ENCODE peak calls at places on chromosomes 12 and 14, in nine cellular contexts. V is astrocyte; K is heart left ventricle; X is stimulated activated CD4-positive, alpha-beta T cell treated with anti-CD3 and anti-CD28 coated beads, Interleukin-2, amount 100 ng/mL, for 48 hours; H is T-helper 9 cell; W is sciatic nerve; S is iPS-NIHi11; G is NCI-H748 treated with DMSO at 0.1 percent for 48 hours; Z is T follicular helper cell. T is an unnamed sample.

GRCh38 chr12:43102506-43103269 is 449.3 kb downstream of the ADAMTS20 start:
- DNase-seq in V (no peak), K (no peak), S (no peak), G (no peak), X (no peak), H (no peak), Z (no peak), W (no peak), T (no peak)

GRCh38 chr14:68611611-68612010 is 181.3 kb downstream of the ZFP36L1 start:
- DNase-seq in X (no peak), H (no peak), Z (no peak), W (no peak), S (no peak), G (no peak), K (no peak), V (no peak), T (no peak)

GRCh38 chr12:52205584-52206308 is 13.9 kb upstream of the KRT80 start:
- DNase-seq in X (no peak), Z (no peak), V (no peak), W (no peak), S (no peak), G (no peak), H (no peak), K (no peak), T (no peak)

GRCh38 chr12:124454735-124455134 is 112.7 kb downstream of the NCOR2 start:
- DNase-seq in K (no peak), G (no peak), V (peak), X (no peak), H (no peak), S (no peak), W (no peak), Z (no peak), T (no peak)

GRCh38 chr14:99230271-99231141 is 41.5 kb downstream of the BCL11B start:
- DNase-seq in V (no peak), K (no peak), H (peak), X (peak), Z (peak), W (no peak), S (peak), G (no peak), T (no peak)

GRCh38 chr12:43349863-43350262 is 202.1 kb downstream of the ADAMTS20 start:
- DNase-seq in H (no peak), G (no peak), W (no peak), K (no peak), V (no peak), Z (no peak), S (no peak), X (no peak), T (no peak)

GRCh38 chr14:65269732-65270131 is 142.8 kb upstream of the FUT8 start:
- DNase-seq in X (no peak), W (no peak), V (no peak), G (no peak), H (no peak), K (no peak), S (no peak), Z (no peak), T (no peak)

GRCh38 chr12:131795688-131796410 is 32.3 kb upstream of the MMP17 start:
- DNase-seq in W (no peak), Z (no peak), G (no peak), H (no peak), K (no peak), S (peak), V (no peak), X (no peak), T (no peak)

GRCh38 chr12:106580671-106581508 is 1.9 kb upstream of the RFX4 start:
- DNase-seq in K (no peak), W (no peak), H (no peak), G (no peak), Z (no peak), S (no peak), X (no peak), V (no peak), T (no peak)

GRCh38 chr14:68926236-68926635 is 52.9 kb downstream of the ACTN1 start:
- DNase-seq in X (no peak), K (no peak), Z (no peak), G (no peak), W (no peak), V (no peak), S (no peak), H (no peak), T (no peak)

GRCh38 chr14:32201816-32202467 is at the start of gene RNU6-7:
- DNase-seq in Z (no peak), K (peak), V (peak), X (peak), W (no peak), S (no peak), G (peak), H (peak), T (no peak)

GRCh38 chr12:128784030-128784770 is 39.6 kb downstream of the SLC15A4 start:
- DNase-seq in V (peak), Z (no peak), W (no peak), X (no peak), G (no peak), H (no peak), K (no peak), S (no peak), T (no peak)

GRCh38 chr14:69317780-69318179 is 57.8 kb downstream of the GALNT16 start:
- DNase-seq in Z (no peak), V (no peak), X (no peak), S (no peak), W (peak), G (no peak), K (peak), H (no peak), T (no peak)

GRCh38 chr14:62694075-62694474 is 351.2 kb downstream of the KCNH5 start:
- DNase-seq in K (no peak), V (peak), Z (no peak), H (no peak), W (no peak), G (no peak), S (no peak), X (no peak), T (no peak)

GRCh38 chr12:84492381-84492883 is 420.2 kb downstream of the SLC6A15 start:
- DNase-seq in H (no peak), V (no peak), K (no peak), Z (no peak), S (peak), G (no peak), X (no peak), W (no peak), T (no peak)

GRCh38 chr12:106288510-106289195 is 13.9 kb upstream of the TCP11L2 start:
- DNase-seq in S (no peak), G (no peak), Z (no peak), W (no peak), K (no peak), X (no peak), V (peak), H (no peak), T (no peak)

GRCh38 chr12:90915353-90915752 is 39.6 kb downstream of the CCER1 start:
- DNase-seq in G (no peak), S (no peak), K (no peak), V (no peak), X (no peak), Z (no peak), W (no peak), H (no peak), T (no peak)

GRCh38 chr12:15534322-15534721 is 212.0 kb downstream of the PTPRO start:
- DNase-seq in G (no peak), Z (no peak), X (no peak), K (no peak), H (no peak), V (no peak), S (no peak), W (no peak), T (no peak)

GRCh38 chr12:38823743-38824142 is 81.6 kb downstream of the CPNE8 start:
- DNase-seq in Z (no peak), H (no peak), W (no peak), K (no peak), X (no peak), V (peak), S (no peak), G (no peak), T (no peak)

GRCh38 chr14:99261916-99262787 is 9.8 kb downstream of the BCL11B start:
- DNase-seq in S (no peak), V (no peak), W (no peak), H (peak), K (no peak), G (no peak), X (no peak), Z (peak), T (no peak)

GRCh38 chr14:95523051-95523817 is 6.8 kb upstream of the SYNE3 start:
- DNase-seq in Z (no peak), W (no peak), G (no peak), H (no peak), S (no peak), K (no peak), X (no peak), V (no peak), T (no peak)

GRCh38 chr12:65171870-65172269 is 2.5 kb downstream of the LEMD3 start:
- DNase-seq in G (no peak), H (no peak), Z (no peak), K (no peak), X (no peak), W (no peak), S (no peak), V (no peak), T (no peak)

GRCh38 chr14:87309557-87309956 is 683.4 kb downstream of the GALC start:
- DNase-seq in V (no peak), H (no peak), Z (no peak), K (no peak), G (no peak), X (no peak), S (no peak), W (no peak), T (no peak)

T was measured in LNCaP clone FGC.